ENCODE peak calls at places on chromosome 22, in four cellular contexts. B is esophagus squamous epithelium, W is cardiac fibroblast, D is psoas muscle. E is an unnamed sample.

GRCh38 chr22:35842954-35843353 is 125.3 kb downstream of the APOL5 start:
- DNase-seq in B (no peak), W (peak; percentile 53), D (no peak), E (peak; percentile 67)

GRCh38 chr22:19723990-19724827 is 870 bp downstream of the GP1BB start:
- DNase-seq in B (no peak), W (peak; percentile 22), D (no peak), E (no peak)

GRCh38 chr22:36770946-36771340 is 5.0 kb downstream of the IFT27 start:
- DNase-seq in B (no peak), W (no peak), D (no peak), E (no peak)

GRCh38 chr22:44667829-44668189 is 34.2 kb upstream of the PRR5 start:
- DNase-seq in B (no peak), W (no peak), D (no peak), E (no peak)

GRCh38 chr22:22060200-22061084 is 77.9 kb upstream of the TOP3B start:
- DNase-seq in B (no peak), W (peak; percentile 26), D (peak; percentile 37), E (peak; percentile 54)

GRCh38 chr22:39519681-39520053 is 695 bp upstream of the ATF4 start:
- DNase-seq in B (no peak), W (peak; percentile 68), D (peak; percentile 64), E (peak; percentile 72)

GRCh38 chr22:43293661-43294392 is 49.3 kb downstream of the SCUBE1 start:
- DNase-seq in B (no peak), W (peak; percentile 39), D (peak; percentile 64), E (peak; percentile 46)

GRCh38 chr22:41620646-41621098 is at the start of gene DESI1:
- DNase-seq in B (no peak), W (peak; percentile 19), D (no peak), E (peak; percentile 39)

GRCh38 chr22:42856179-42856864 is 751 bp downstream of the ARFGAP3 start:
- DNase-seq in B (no peak), W (peak; percentile 31), D (peak; percentile 73), E (peak; percentile 49)

GRCh38 chr22:29617922-29618629 is 14.6 kb downstream of the NF2 start:
- DNase-seq in B (no peak), W (peak; percentile 55), D (no peak), E (peak; percentile 24)

GRCh38 chr22:28544431-28544868 is 135.2 kb downstream of the TTC28 start:
- DNase-seq in B (no peak), W (no peak), D (no peak), E (no peak)

GRCh38 chr22:32904044-32904443 is 102.5 kb downstream of the TIMP3 start:
- DNase-seq in B (no peak), W (peak; percentile 41), D (no peak), E (peak; percentile 49)

GRCh38 chr22:45268958-45269844 is 15.5 kb upstream of the UPK3A start:
- DNase-seq in B (no peak), W (peak; percentile 81), D (peak; percentile 85), E (peak; percentile 93)

GRCh38 chr22:38034278-38034882 is 22.8 kb upstream of the PICK1 start:
- DNase-seq in B (no peak), W (peak; percentile 94), D (peak; percentile 63), E (peak; percentile 94)

GRCh38 chr22:44335903-44336803 is 23.4 kb upstream of the SHISAL1 start:
- DNase-seq in B (no peak), W (no peak), D (no peak), E (no peak)

GRCh38 chr22:19434829-19435580 is 2.7 kb downstream of the MRPL40 start:
- DNase-seq in B (no peak), W (no peak), D (no peak), E (no peak)

GRCh38 chr22:44719586-44720368 is 17.8 kb downstream of the PRR5 start:
- DNase-seq in B (no peak), W (no peak), D (no peak), E (no peak)

GRCh38 chr22:18998998-18999397 is 62.9 kb upstream of the PRODH start:
- DNase-seq in B (no peak), W (no peak), D (no peak), E (no peak)

GRCh38 chr22:27686534-27686933 is 115.0 kb downstream of the MN1 start:
- DNase-seq in B (no peak), W (peak; percentile 97), D (peak; percentile 82), E (peak; percentile 94)

GRCh38 chr22:32674925-32675825 is 126.3 kb upstream of the TIMP3 start:
- DNase-seq in B (no peak), W (peak; percentile 43), D (no peak), E (no peak)

GRCh38 chr22:30646518-30647160 is 11.1 kb downstream of the SLC35E4 start:
- DNase-seq in B (no peak), W (no peak), D (no peak), E (no peak)

GRCh38 chr22:37639771-37640590 is 512 bp downstream of the SH3BP1 start:
- DNase-seq in B (no peak), W (no peak), D (no peak), E (peak; percentile 9)

GRCh38 chr22:26893711-26894110 is 236.3 kb downstream of the MIAT start:
- DNase-seq in B (no peak), W (no peak), D (no peak), E (no peak)

GRCh38 chr22:26892401-26893033 is 235.1 kb downstream of the MIAT start:
- DNase-seq in B (no peak), W (no peak), D (no peak), E (peak; percentile 50)

GRCh38 chr22:47012589-47013365 is 250.3 kb downstream of the TBC1D22A start:
- DNase-seq in B (no peak), W (peak; percentile 25), D (no peak), E (peak; percentile 44)

GRCh38 chr22:35661377-35661937 is 13.2 kb downstream of the APOL6 start:
- DNase-seq in B (no peak), W (no peak), D (no peak), E (no peak)

GRCh38 chr22:41169157-41169556 is 36.0 kb upstream of the L3MBTL2 start:
- DNase-seq in B (no peak), W (no peak), D (no peak), E (no peak)

GRCh38 chr22:27843441-27843840 is 41.9 kb upstream of the MN1 start:
- DNase-seq in B (no peak), W (no peak), D (no peak), E (no peak)

GRCh38 chr22:43789452-43789851 is 22.7 kb downstream of the EFCAB6 start:
- DNase-seq in B (no peak), W (peak; percentile 92), D (peak; percentile 38), E (peak; percentile 95)

GRCh38 chr22:40499187-40499753 is 128.9 kb downstream of the SGSM3 start:
- DNase-seq in B (no peak), W (peak; percentile 96), D (peak; percentile 18), E (peak; percentile 77)